ENCODE peak calls at places on chromosomes 5 and 9, in six cellular contexts. O is stimulated activated CD4-positive, alpha-beta T cell treated with anti-CD3 and anti-CD28 coated beads, Interleukin-4, amount 100 ng/mL, for 24 hours; Q is hippocampal formation; M is H4; T is ecto neural progenitor cell; J is frontal cortex. X is an unnamed sample.

GRCh38 chr9:86557918-86558317 is 203.7 kb upstream of the TUT7 start:
- DNase-seq in T (no peak), M (no peak), J (no peak), O (no peak), Q (no peak), X (no peak)

GRCh38 chr9:77647659-77648457 is at the start of gene GNA14:
- DNase-seq in J (no peak), T (peak), Q (no peak), O (no peak), M (no peak), X (no peak)

GRCh38 chr9:14313951-14314423 is at the start of gene NFIB:
- DNase-seq in J (peak), Q (no peak), M (peak), O (no peak), T (peak), X (peak)

GRCh38 chr5:180522350-180522749 is 28.2 kb downstream of the CNOT6 start:
- DNase-seq in T (no peak), Q (no peak), J (no peak), M (no peak), O (no peak), X (no peak)

GRCh38 chr5:180291234-180291940 is 496 bp downstream of the MAPK9 start:
- DNase-seq in Q (peak), J (peak), T (no peak), M (no peak), O (peak), X (peak)

GRCh38 chr9:131273791-131274673 is 2.3 kb downstream of the FAM78A start:
- DNase-seq in O (no peak), M (no peak), T (no peak), J (no peak), Q (no peak), X (no peak)

GRCh38 chr5:95861858-95862561 is 39.5 kb upstream of the GLRX start:
- DNase-seq in O (peak), M (peak), Q (no peak), T (no peak), J (no peak), X (no peak)

GRCh38 chr9:97577051-97577450 is 56.1 kb downstream of the TSTD2 start:
- DNase-seq in M (no peak), O (no peak), J (no peak), T (no peak), Q (no peak), X (no peak)

GRCh38 chr5:21709766-21710165 is 1143.4 kb downstream of the CDH12 start:
- DNase-seq in Q (no peak), T (no peak), J (no peak), M (no peak), O (no peak), X (no peak)

GRCh38 chr5:62475072-62475471 is 62.5 kb downstream of the IPO11 start:
- DNase-seq in Q (no peak), O (no peak), J (no peak), M (peak), T (no peak), X (no peak)

GRCh38 chr9:121781701-121782464 is 130.4 kb downstream of the DAB2IP start:
- DNase-seq in Q (no peak), T (no peak), J (no peak), O (no peak), M (no peak), X (no peak)

GRCh38 chr5:127231118-127231517 is 59.5 kb upstream of the MEGF10 start:
- DNase-seq in M (no peak), Q (no peak), O (no peak), T (no peak), J (no peak), X (no peak)

GRCh38 chr9:93676310-93677054 is 100.1 kb downstream of the PHF2 start:
- DNase-seq in Q (no peak), T (peak), M (no peak), J (no peak), O (no peak), X (no peak)

GRCh38 chr5:73369283-73369682 is 79.3 kb downstream of the FOXD1 start:
- DNase-seq in M (no peak), T (no peak), O (no peak), Q (no peak), J (no peak), X (no peak)

GRCh38 chr5:120297621-120298020 is 166.5 kb upstream of the PRR16 start:
- DNase-seq in O (no peak), Q (no peak), T (no peak), J (no peak), M (no peak), X (no peak)

GRCh38 chr5:181217111-181217804 is 5.8 kb upstream of the TRIM41 start:
- DNase-seq in O (peak), M (peak), T (peak), J (no peak), Q (no peak), X (no peak)

GRCh38 chr9:76223749-76224340 is 170.4 kb downstream of the RFK start:
- DNase-seq in M (no peak), O (no peak), T (no peak), Q (no peak), J (no peak), X (no peak)

GRCh38 chr9:18947772-18948391 is 85.1 kb downstream of the SAXO1 start:
- DNase-seq in M (no peak), T (no peak), Q (no peak), O (no peak), J (no peak), X (no peak)

GRCh38 chr9:22036866-22037626 is 27.9 kb upstream of the CDKN2B start:
- DNase-seq in J (no peak), M (no peak), O (no peak), Q (no peak), T (no peak), X (no peak)

GRCh38 chr9:112719292-112719691 is 1.4 kb upstream of the INIP start:
- DNase-seq in O (no peak), T (no peak), J (no peak), Q (no peak), M (no peak), X (no peak)

GRCh38 chr9:110041452-110041851 is 166.5 kb downstream of the C9orf152 start:
- DNase-seq in M (no peak), O (no peak), J (no peak), Q (no peak), T (no peak), X (no peak)

GRCh38 chr5:31047007-31047406 is 146.5 kb upstream of the CDH6 start:
- DNase-seq in M (no peak), J (no peak), T (no peak), O (no peak), Q (no peak), X (no peak)

GRCh38 chr5:38660194-38660668 is 103.8 kb upstream of the LIFR start:
- DNase-seq in T (peak), O (no peak), M (peak), Q (no peak), J (no peak), X (no peak)

GRCh38 chr5:138641547-138642298 is 66.5 kb upstream of the HSPA9 start:
- DNase-seq in Q (peak), O (peak), J (no peak), M (peak), T (peak), X (peak)

GRCh38 chr5:177500685-177501522 is 3.5 kb upstream of the PDLIM7 start:
- DNase-seq in T (peak), J (peak), M (peak), O (peak), Q (peak), X (no peak)

GRCh38 chr5:178564842-178565550 is 25.2 kb downstream of the COL23A1 start:
- DNase-seq in Q (no peak), T (no peak), J (no peak), M (no peak), O (no peak), X (no peak)

GRCh38 chr5:23385036-23385435 is 122.4 kb upstream of the PRDM9 start:
- DNase-seq in T (no peak), M (no peak), J (no peak), O (no peak), Q (no peak), X (no peak)

GRCh38 chr5:40757400-40757799 is 1.6 kb upstream of the TTC33 start:
- DNase-seq in T (no peak), J (no peak), Q (no peak), M (no peak), O (no peak), X (no peak)

GRCh38 chr5:165029471-165029870 is 1524.1 kb downstream of the MAT2B start:
- DNase-seq in O (no peak), M (peak), Q (no peak), J (no peak), T (no peak), X (no peak)

GRCh38 chr9:134564431-134565170 is 77.0 kb upstream of the COL5A1 start:
- DNase-seq in M (peak), O (no peak), T (no peak), J (no peak), Q (no peak), X (no peak)

GRCh38 chr9:109083813-109084405 is 35.8 kb downstream of the TMEM245 start:
- DNase-seq in M (no peak), T (no peak), Q (no peak), J (no peak), O (no peak), X (no peak)

GRCh38 chr5:43121565-43122484 is 1.1 kb downstream of the ZNF131 start:
- DNase-seq in T (no peak), M (no peak), J (peak), Q (peak), O (no peak), X (no peak)

GRCh38 chr5:14357861-14358260 is 214.7 kb downstream of the TRIO start:
- DNase-seq in T (peak), O (no peak), M (no peak), Q (no peak), J (no peak), X (no peak)

GRCh38 chr9:16689352-16689938 is 181.0 kb downstream of the BNC2 start:
- DNase-seq in M (peak), J (no peak), O (no peak), T (no peak), Q (no peak), X (no peak)

GRCh38 chr5:66467564-66467963 is 128.6 kb upstream of the MAST4 start:
- DNase-seq in J (no peak), M (no peak), T (no peak), Q (no peak), O (no peak), X (no peak)

GRCh38 chr5:177296581-177296980 is 6.9 kb downstream of the RAB24 start:
- DNase-seq in T (no peak), M (no peak), J (no peak), O (no peak), Q (no peak), X (no peak)

GRCh38 chr5:126499742-126500396 is 76.7 kb downstream of the GRAMD2B start:
- DNase-seq in T (no peak), Q (no peak), M (peak), J (no peak), O (peak), X (peak)

GRCh38 chr5:134784241-134784920 is 25.8 kb downstream of the DDX46 start:
- DNase-seq in J (no peak), O (no peak), T (no peak), M (no peak), Q (no peak), X (no peak)

GRCh38 chr5:27396998-27397397 is 358.6 kb upstream of the CDH9 start:
- DNase-seq in O (no peak), Q (no peak), T (no peak), M (no peak), J (no peak), X (no peak)

GRCh38 chr9:126378761-126379160 is 52.1 kb downstream of the MVB12B start:
- DNase-seq in O (no peak), M (no peak), Q (no peak), T (no peak), J (no peak), X (no peak)